ENCODE peak calls at places on chromosomes 12 and 14, in nine cellular contexts. W is progenitor cell of endocrine pancreas; N is activated T-helper 1 cell treated with Interleukin-2 at 50 U/mL for 16 hours; O is HuH-7; I is stimulated activated CD4-positive, alpha-beta T cell treated with anti-CD3 and anti-CD28 coated beads, TNF-alpha, amount 100 ng/mL, for 48 hours; Z is NCI-H1092 treated with DMSO at 0.1 percent for 48 hours; Y is fibroblast of lung; D is B cell; Q is fibroblast of the aortic adventitia. A is an unnamed sample.

GRCh38 chr12:89355243-89356068 is 3.2 kb upstream of the DUSP6 start:
- DNase-seq in W (no peak), N (no peak), O (no peak), I (no peak), Z (no peak), Y (peak), D (no peak), Q (no peak), A (no peak)

GRCh38 chr12:42705863-42706262 is 116.3 kb upstream of the PRICKLE1 start:
- DNase-seq in W (no peak), N (no peak), O (no peak), I (no peak), Z (no peak), Y (peak), D (no peak), Q (peak), A (no peak)

GRCh38 chr12:27462151-27462694 is 15.7 kb downstream of the SMCO2 start:
- DNase-seq in W (no peak), N (no peak), O (no peak), I (no peak), Z (no peak), Y (peak), D (no peak), Q (peak), A (peak)

GRCh38 chr14:87109271-87109670 is 883.7 kb downstream of the GALC start:
- DNase-seq in W (no peak), N (no peak), O (no peak), I (no peak), Z (no peak), Y (no peak), D (no peak), Q (peak), A (no peak)

GRCh38 chr12:89493650-89494302 is 30.8 kb downstream of the GALNT4 start:
- DNase-seq in W (no peak), N (no peak), O (no peak), I (no peak), Z (no peak), Y (no peak), D (no peak), Q (no peak), A (no peak)

GRCh38 chr12:98073610-98074009 is 441.8 kb upstream of the TMPO start:
- DNase-seq in W (no peak), N (no peak), O (no peak), I (no peak), Z (no peak), Y (no peak), D (no peak), Q (no peak), A (no peak)

GRCh38 chr12:71639341-71639760 is 24.3 kb downstream of the ZFC3H1 start:
- DNase-seq in W (no peak), N (no peak), O (peak), I (no peak), Z (no peak), Y (no peak), D (no peak), Q (no peak), A (no peak)

GRCh38 chr14:29442720-29443119 is 484.9 kb downstream of the PRKD1 start:
- DNase-seq in W (no peak), N (no peak), O (no peak), I (no peak), Z (no peak), Y (peak), D (no peak), Q (peak), A (no peak)

GRCh38 chr12:74689071-74689655 is 151.5 kb downstream of the ATXN7L3B start:
- DNase-seq in W (no peak), N (no peak), O (no peak), I (no peak), Z (peak), Y (peak), D (no peak), Q (peak), A (no peak)

GRCh38 chr12:21940972-21941521 is at the start of gene ABCC9:
- DNase-seq in W (peak), N (no peak), O (peak), I (no peak), Z (no peak), Y (peak), D (no peak), Q (peak), A (no peak)

GRCh38 chr12:1527789-1528188 is 66.6 kb downstream of the FBXL14 start:
- DNase-seq in W (no peak), N (no peak), O (no peak), I (no peak), Z (no peak), Y (peak), D (no peak), Q (peak), A (no peak)

GRCh38 chr14:80653951-80654350 is 287.6 kb downstream of the CEP128 start:
- DNase-seq in W (no peak), N (no peak), O (no peak), I (no peak), Z (no peak), Y (no peak), D (no peak), Q (no peak), A (no peak)

GRCh38 chr12:60148109-60148508 is 552.3 kb downstream of the SLC16A7 start:
- DNase-seq in W (no peak), N (no peak), O (no peak), I (no peak), Z (no peak), Y (peak), D (no peak), Q (peak), A (no peak)